ENCODE peak calls at places on chromosomes 11 and 22, in four cellular contexts. C is GM06990, J is AG04449, F is heart right ventricle. M is an unnamed sample.

GRCh38 chr22:19848298-19849224 is 6.1 kb downstream of the GNB1L start:
- DNase-seq in C (no peak), F (no peak), J (no peak), M (no peak)

GRCh38 chr22:23831781-23832180 is 7.0 kb downstream of the DERL3 start:
- DNase-seq in F (no peak), J (no peak), C (no peak), M (no peak)

GRCh38 chr11:95764267-95764898 is 25.2 kb downstream of the FAM76B start:
- DNase-seq in F (no peak), J (no peak), C (peak; percentile 13), M (peak; percentile 61)

GRCh38 chr11:22343411-22344032 is 5.3 kb downstream of the SLC17A6 start:
- DNase-seq in C (no peak), F (no peak), J (no peak), M (no peak)

GRCh38 chr22:38398609-38399401 is 56.2 kb downstream of the KCNJ4 start:
- DNase-seq in J (no peak), C (peak; percentile 78), F (peak; percentile 91), M (peak; percentile 90)

GRCh38 chr11:128828350-128828749 is 38.7 kb downstream of the KCNJ1 start:
- DNase-seq in C (no peak), J (no peak), F (no peak), M (no peak)

GRCh38 chr22:39253427-39254070 is 8.8 kb upstream of the PDGFB start:
- DNase-seq in J (peak; percentile 10), C (peak; percentile 62), F (peak; percentile 71), M (peak; percentile 45)

GRCh38 chr22:50019316-50019715 is 6.8 kb upstream of the IL17REL start:
- DNase-seq in F (no peak), C (no peak), J (no peak), M (no peak)

GRCh38 chr11:114399903-114400221 is 449 bp downstream of the C11orf71 start:
- DNase-seq in C (no peak), F (no peak), J (no peak), M (no peak)

GRCh38 chr22:32237021-32237420 is 18.1 kb downstream of the SLC5A4 start:
- DNase-seq in F (no peak), J (no peak), C (no peak), M (no peak)

GRCh38 chr11:19978668-19979518 is 181.4 kb downstream of the DBX1 start:
- DNase-seq in F (no peak), J (peak; percentile 52), C (peak; percentile 29), M (peak; percentile 61)

GRCh38 chr11:110434952-110435779 is 5.4 kb downstream of the FDX1 start:
- DNase-seq in C (no peak), F (no peak), J (no peak), M (peak; percentile 44)

GRCh38 chr22:17581056-17581455 is 17.8 kb downstream of the SLC25A18 start:
- DNase-seq in F (no peak), C (no peak), J (no peak), M (no peak)

GRCh38 chr11:100805509-100806199 is 118.6 kb downstream of the ARHGAP42 start:
- DNase-seq in C (no peak), J (no peak), F (no peak), M (no peak)

GRCh38 chr11:83881428-83881827 is 595.3 kb upstream of the CCDC90B start:
- DNase-seq in F (no peak), C (no peak), J (no peak), M (peak; percentile 7)

GRCh38 chr11:47391077-47391583 is 12.8 kb upstream of the SPI1 start:
- DNase-seq in F (peak; percentile 48), C (no peak), J (no peak), M (peak; percentile 57)

GRCh38 chr11:102142333-102142732 is 32.1 kb downstream of the YAP1 start:
- DNase-seq in J (no peak), F (no peak), C (no peak), M (no peak)

GRCh38 chr11:17898071-17898470 is 114.8 kb downstream of the SERGEF start:
- DNase-seq in C (no peak), J (no peak), F (no peak), M (no peak)

GRCh38 chr22:50078761-50079160 is 6.5 kb downstream of the MLC1 start:
- DNase-seq in F (no peak), C (no peak), J (no peak), M (no peak)

GRCh38 chr11:12249590-12250260 is 127.6 kb upstream of the PARVA start:
- DNase-seq in J (no peak), F (no peak), C (no peak), M (no peak)

GRCh38 chr11:106246495-106246894 is 169.0 kb downstream of the AASDHPPT start:
- DNase-seq in C (no peak), F (no peak), J (no peak), M (no peak)

GRCh38 chr22:49134076-49134475 is 693.6 kb downstream of the BRD1 start:
- DNase-seq in C (no peak), J (no peak), F (no peak), M (no peak)

GRCh38 chr22:30680998-30681770 is 13.5 kb upstream of the OSBP2 start:
- DNase-seq in C (no peak), J (no peak), F (no peak), M (no peak)

DNA sequence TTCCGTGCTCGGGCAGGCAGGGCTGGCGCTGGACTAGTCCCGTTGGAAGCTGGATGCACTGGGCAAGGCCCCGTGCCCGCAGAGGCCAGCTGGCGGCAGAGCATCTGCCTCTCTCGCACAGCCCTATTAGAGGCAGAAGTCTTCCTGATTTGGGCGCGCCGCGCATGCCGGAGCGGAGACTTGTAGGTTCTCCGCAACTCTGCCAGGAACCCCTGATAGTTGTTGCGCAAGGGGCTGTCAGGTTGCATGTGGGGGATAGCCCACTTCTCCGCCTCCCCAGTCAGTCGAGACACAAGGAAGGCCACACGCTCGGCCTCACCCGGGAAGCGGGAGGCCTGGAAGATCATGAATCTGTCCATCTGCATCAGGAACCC is 1.2 kb downstream of the RTL6 start:
- DNase-seq in C (no peak), J (no peak), F (no peak), M (no peak)
- H3K4me3 ChIP-seq in C (no peak overlapping the region), J (peak overlapping the region; percentile 69), F (peak overlapping the region; percentile 71), M (no peak overlapping the region)

GRCh38 chr11:44326615-44327475 is 16.9 kb upstream of the ALX4 start:
- DNase-seq in J (no peak), C (no peak), F (no peak), M (no peak)
- TF ChIP-seq CTCF in J (peak; percentile 4), C (no peak), F (no peak), M (no peak)

GRCh38 chr11:2298795-2299747 is 2.6 kb downstream of the C11orf21 start:
- DNase-seq in C (no peak), F (no peak), J (no peak), M (peak; percentile 20)

GRCh38 chr11:2299773-2300172 is 1.9 kb downstream of the C11orf21 start:
- DNase-seq in C (no peak), J (no peak), F (no peak), M (no peak)

GRCh38 chr11:2301631-2302272 is at the start of the genes C11orf21 and TSPAN32:
- DNase-seq in F (peak; percentile 63), J (no peak), C (no peak), M (peak; percentile 10)

GRCh38 chr11:2300936-2301630 is 635 bp downstream of the C11orf21 start:
- DNase-seq in C (no peak), F (no peak), J (no peak), M (no peak)

GRCh38 chr11:2300290-2300935 is 1.3 kb downstream of the C11orf21 start:
- DNase-seq in J (no peak), C (no peak), F (no peak), M (no peak)
- H3K4me3 ChIP-seq in J (no peak overlapping the region), C (no peak overlapping the region), F (peak overlapping the region; percentile 54), M (no peak overlapping the region)

GRCh38 chr11:121968638-121969037 is 147.4 kb downstream of the BLID start:
- DNase-seq in C (no peak), F (no peak), J (no peak), M (no peak)
- TF ChIP-seq CTCF in C (no peak), F (no peak), J (no peak), M (no peak)

GRCh38 chr22:33853200-33854097 is 66.8 kb downstream of the LARGE1 start:
- DNase-seq in J (peak; percentile 34), F (peak; percentile 63), C (peak; percentile 58), M (peak; percentile 88)
- H3K4me3 ChIP-seq in J (peak overlapping the region; percentile 62), F (peak overlapping the region; percentile 54), C (peak overlapping the region; percentile 54), M (peak overlapping the region; percentile 45)

GRCh38 chr22:24994070-24994763 is 41.7 kb downstream of the KIAA1671 start:
- DNase-seq in C (no peak), J (no peak), F (no peak), M (no peak)
- TF ChIP-seq CTCF in C (no peak), J (no peak), F (no peak), M (no peak)

DNA sequence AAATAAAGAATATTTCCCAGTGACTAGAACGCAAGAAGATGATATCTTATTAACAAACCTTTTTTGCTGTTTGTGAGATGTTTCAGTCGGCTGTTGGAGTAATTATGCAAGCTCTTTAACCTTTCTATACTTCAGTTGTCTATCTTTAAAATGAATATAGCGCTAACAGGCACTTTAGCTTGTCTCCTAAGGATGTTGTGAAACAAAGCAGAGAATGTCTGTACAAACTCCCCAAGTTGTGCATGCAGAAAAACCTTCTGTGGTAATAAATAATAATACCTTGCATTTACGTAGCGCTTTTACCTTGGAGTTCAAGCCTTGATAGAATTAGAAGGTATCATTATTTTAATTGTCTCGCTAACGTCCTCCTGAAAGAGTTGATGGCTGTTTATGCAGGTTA is 1.9 kb upstream of the KDM2A start:
- DNase-seq in F (no peak), C (no peak), J (no peak), M (no peak)
- H3K4me3 ChIP-seq in F (peak overlapping the region; percentile 41), C (no peak overlapping the region), J (no peak overlapping the region), M (peak overlapping the region; percentile 82)

DNA sequence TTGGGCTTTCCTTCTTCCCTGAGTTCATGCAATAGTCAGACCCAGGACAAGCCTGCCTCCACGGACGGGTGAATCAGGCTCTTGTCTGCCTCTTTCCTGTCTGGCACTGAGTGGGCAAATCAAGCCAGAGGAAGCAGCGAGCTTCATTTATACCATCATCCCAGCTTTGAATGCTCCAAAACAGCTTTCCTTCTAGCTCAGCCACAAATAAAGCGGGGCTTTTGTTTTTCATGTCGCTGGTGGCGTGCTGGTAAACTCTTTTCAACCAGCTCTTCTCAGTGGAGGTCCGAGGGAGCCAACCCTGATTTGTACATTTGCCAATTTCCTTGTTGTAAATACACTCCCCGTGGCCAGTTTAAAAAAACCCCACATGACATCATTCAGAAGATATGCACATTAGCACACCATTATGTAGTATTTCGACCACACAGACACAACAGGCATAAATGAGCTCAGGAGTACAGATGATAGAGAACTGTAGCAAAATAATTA is 8.6 kb downstream of the C11orf91 start:
- DNase-seq in J (peak; percentile 88), C (no peak), F (no peak), M (peak; percentile 56)
- TF ChIP-seq CTCF in J (no peak), C (no peak), F (no peak), M (no peak)

DNA sequence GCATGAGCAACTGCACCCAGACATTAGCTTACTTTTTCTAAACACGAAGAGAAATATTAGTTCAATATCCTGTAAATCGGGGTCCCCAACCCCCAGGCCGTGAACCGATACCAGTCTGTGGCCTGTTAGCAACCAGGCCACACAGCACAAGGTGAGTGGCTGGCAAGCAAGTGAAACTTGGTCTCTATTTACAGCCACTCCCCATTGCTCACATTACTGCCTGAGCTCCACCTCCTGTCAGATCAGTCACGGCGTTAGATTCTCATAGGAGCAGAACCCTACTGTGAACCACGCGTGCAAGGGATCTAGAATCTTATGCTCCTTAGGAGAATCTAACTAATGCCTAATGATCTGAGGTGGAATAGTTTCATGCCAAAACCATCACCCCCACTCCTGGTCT is 27.8 kb upstream of the DEPDC7 start:
- DNase-seq in C (no peak), F (no peak), J (no peak), M (no peak)
- H3K4me3 ChIP-seq in C (no peak overlapping the region), F (no peak overlapping the region), J (no peak overlapping the region), M (no peak overlapping the region)

GRCh38 chr22:42277988-42278776 is 7.7 kb upstream of the TCF20 start:
- DNase-seq in C (no peak), F (no peak), J (no peak), M (peak; percentile 73)
- TF ChIP-seq CTCF in C (peak; percentile 57), F (peak; percentile 34), J (peak; percentile 12), M (peak; percentile 30)

M was measured in GM12865.